ENCODE peak calls at places on chromosome 22, in ten cellular contexts. One of them, this sample, is unnamed.
A peak's percentile ranks its signal among the peaks of the same experiment; 100 is the strongest.

GRCh38 chr22:47204002-47204979 is 441.8 kb downstream of the TBC1D22A start:
- DNase-seq in caudate nucleus: no peak
- DNase-seq in kidney epithelial cell: no peak
- DNase-seq in psoas muscle: no peak
- DNase-seq in activated CD8-positive, alpha-beta memory T cell treated with anti-CD3 and anti-CD28 coated beads, Interleukin-2, amount 10 ng/mL, durations not matched to agents 7 days and 5 days: peak; percentile 31
- DNase-seq in NCI-H1694: no peak
- DNase-seq in NCI-H2171 treated with DMSO at 0.1 percent for 48 hours: no peak
- DNase-seq in left ventricle myocardium inferior: no peak
- DNase-seq in OCI-LY7: no peak
- DNase-seq in GM23338: no peak
- DNase-seq in this sample: no peak

GRCh38 chr22:48827904-48828555 is 999.6 kb downstream of the BRD1 start:
- DNase-seq in psoas muscle: no peak
- DNase-seq in activated CD8-positive, alpha-beta memory T cell treated with anti-CD3 and anti-CD28 coated beads, Interleukin-2, amount 10 ng/mL, durations not matched to agents 7 days and 5 days: no peak
- DNase-seq in left ventricle myocardium inferior: no peak
- DNase-seq in kidney epithelial cell: no peak
- DNase-seq in OCI-LY7: no peak
- DNase-seq in GM23338: no peak
- DNase-seq in caudate nucleus: no peak
- DNase-seq in NCI-H1694: no peak
- DNase-seq in NCI-H2171 treated with DMSO at 0.1 percent for 48 hours: no peak
- DNase-seq in this sample: no peak

GRCh38 chr22:45680932-45681700 is 9.5 kb downstream of the ATXN10 start:
- DNase-seq in kidney epithelial cell: no peak
- DNase-seq in activated CD8-positive, alpha-beta memory T cell treated with anti-CD3 and anti-CD28 coated beads, Interleukin-2, amount 10 ng/mL, durations not matched to agents 7 days and 5 days: no peak
- DNase-seq in NCI-H1694: no peak
- DNase-seq in NCI-H2171 treated with DMSO at 0.1 percent for 48 hours: no peak
- DNase-seq in GM23338: no peak
- DNase-seq in caudate nucleus: no peak
- DNase-seq in psoas muscle: no peak
- DNase-seq in left ventricle myocardium inferior: no peak
- DNase-seq in OCI-LY7: no peak
- DNase-seq in this sample: no peak

GRCh38 chr22:22923379-22923778 is 35.8 kb downstream of the IGLL5 start:
- DNase-seq in left ventricle myocardium inferior: no peak
- DNase-seq in NCI-H1694: no peak
- DNase-seq in NCI-H2171 treated with DMSO at 0.1 percent for 48 hours: no peak
- DNase-seq in kidney epithelial cell: no peak
- DNase-seq in OCI-LY7: no peak
- DNase-seq in psoas muscle: no peak
- DNase-seq in GM23338: no peak
- DNase-seq in activated CD8-positive, alpha-beta memory T cell treated with anti-CD3 and anti-CD28 coated beads, Interleukin-2, amount 10 ng/mL, durations not matched to agents 7 days and 5 days: no peak
- DNase-seq in caudate nucleus: no peak
- DNase-seq in this sample: no peak

GRCh38 chr22:32712644-32713355 is 88.7 kb upstream of the TIMP3 start:
- DNase-seq in psoas muscle: no peak
- DNase-seq in kidney epithelial cell: no peak
- DNase-seq in NCI-H1694: no peak
- DNase-seq in caudate nucleus: no peak
- DNase-seq in GM23338: no peak
- DNase-seq in left ventricle myocardium inferior: no peak
- DNase-seq in activated CD8-positive, alpha-beta memory T cell treated with anti-CD3 and anti-CD28 coated beads, Interleukin-2, amount 10 ng/mL, durations not matched to agents 7 days and 5 days: no peak
- DNase-seq in OCI-LY7: no peak
- DNase-seq in NCI-H2171 treated with DMSO at 0.1 percent for 48 hours: no peak
- DNase-seq in this sample: no peak

GRCh38 chr22:45656577-45656976 is 15.1 kb upstream of the ATXN10 start:
- DNase-seq in NCI-H1694: no peak
- DNase-seq in NCI-H2171 treated with DMSO at 0.1 percent for 48 hours: no peak
- DNase-seq in activated CD8-positive, alpha-beta memory T cell treated with anti-CD3 and anti-CD28 coated beads, Interleukin-2, amount 10 ng/mL, durations not matched to agents 7 days and 5 days: no peak
- DNase-seq in psoas muscle: no peak
- DNase-seq in GM23338: no peak
- DNase-seq in left ventricle myocardium inferior: no peak
- DNase-seq in kidney epithelial cell: no peak
- DNase-seq in OCI-LY7: no peak
- DNase-seq in caudate nucleus: no peak
- DNase-seq in this sample: no peak

GRCh38 chr22:17086750-17087149 is 1.9 kb downstream of the IL17RA start:
- DNase-seq in left ventricle myocardium inferior: no peak
- DNase-seq in GM23338: no peak
- DNase-seq in activated CD8-positive, alpha-beta memory T cell treated with anti-CD3 and anti-CD28 coated beads, Interleukin-2, amount 10 ng/mL, durations not matched to agents 7 days and 5 days: no peak
- DNase-seq in NCI-H1694: no peak
- DNase-seq in psoas muscle: no peak
- DNase-seq in kidney epithelial cell: no peak
- DNase-seq in NCI-H2171 treated with DMSO at 0.1 percent for 48 hours: no peak
- DNase-seq in caudate nucleus: no peak
- DNase-seq in OCI-LY7: peak; percentile 62
- DNase-seq in this sample: no peak

GRCh38 chr22:44456661-44457412 is 41.2 kb downstream of the RTL6 start:
- DNase-seq in caudate nucleus: no peak
- DNase-seq in NCI-H2171 treated with DMSO at 0.1 percent for 48 hours: no peak
- DNase-seq in kidney epithelial cell: no peak
- DNase-seq in left ventricle myocardium inferior: no peak
- DNase-seq in GM23338: no peak
- DNase-seq in NCI-H1694: no peak
- DNase-seq in activated CD8-positive, alpha-beta memory T cell treated with anti-CD3 and anti-CD28 coated beads, Interleukin-2, amount 10 ng/mL, durations not matched to agents 7 days and 5 days: no peak
- DNase-seq in OCI-LY7: no peak
- DNase-seq in psoas muscle: no peak
- DNase-seq in this sample: no peak

GRCh38 chr22:39666495-39666894 is 95.9 kb downstream of the CACNA1I start:
- DNase-seq in NCI-H2171 treated with DMSO at 0.1 percent for 48 hours: no peak
- DNase-seq in caudate nucleus: no peak
- DNase-seq in NCI-H1694: no peak
- DNase-seq in OCI-LY7: no peak
- DNase-seq in activated CD8-positive, alpha-beta memory T cell treated with anti-CD3 and anti-CD28 coated beads, Interleukin-2, amount 10 ng/mL, durations not matched to agents 7 days and 5 days: no peak
- DNase-seq in GM23338: no peak
- DNase-seq in kidney epithelial cell: no peak
- DNase-seq in psoas muscle: no peak
- DNase-seq in left ventricle myocardium inferior: no peak
- DNase-seq in this sample: no peak

GRCh38 chr22:25759825-25760231 is 17.8 kb downstream of the MYO18B start:
- DNase-seq in kidney epithelial cell: peak; percentile 92
- DNase-seq in psoas muscle: no peak
- DNase-seq in left ventricle myocardium inferior: no peak
- DNase-seq in OCI-LY7: no peak
- DNase-seq in caudate nucleus: no peak
- DNase-seq in GM23338: no peak
- DNase-seq in NCI-H1694: no peak
- DNase-seq in NCI-H2171 treated with DMSO at 0.1 percent for 48 hours: no peak
- DNase-seq in activated CD8-positive, alpha-beta memory T cell treated with anti-CD3 and anti-CD28 coated beads, Interleukin-2, amount 10 ng/mL, durations not matched to agents 7 days and 5 days: no peak
- DNase-seq in this sample: no peak

GRCh38 chr22:47435826-47436225 is 673.4 kb downstream of the TBC1D22A start:
- DNase-seq in OCI-LY7: no peak
- DNase-seq in NCI-H2171 treated with DMSO at 0.1 percent for 48 hours: no peak
- DNase-seq in left ventricle myocardium inferior: no peak
- DNase-seq in psoas muscle: no peak
- DNase-seq in GM23338: no peak
- DNase-seq in kidney epithelial cell: no peak
- DNase-seq in NCI-H1694: no peak
- DNase-seq in caudate nucleus: no peak
- DNase-seq in activated CD8-positive, alpha-beta memory T cell treated with anti-CD3 and anti-CD28 coated beads, Interleukin-2, amount 10 ng/mL, durations not matched to agents 7 days and 5 days: no peak
- DNase-seq in this sample: no peak

GRCh38 chr22:41725510-41726110 is 26.3 kb downstream of the MEI1 start:
- DNase-seq in kidney epithelial cell: no peak
- DNase-seq in OCI-LY7: no peak
- DNase-seq in psoas muscle: no peak
- DNase-seq in left ventricle myocardium inferior: no peak
- DNase-seq in activated CD8-positive, alpha-beta memory T cell treated with anti-CD3 and anti-CD28 coated beads, Interleukin-2, amount 10 ng/mL, durations not matched to agents 7 days and 5 days: no peak
- DNase-seq in caudate nucleus: no peak
- DNase-seq in GM23338: no peak
- DNase-seq in NCI-H1694: no peak
- DNase-seq in NCI-H2171 treated with DMSO at 0.1 percent for 48 hours: no peak
- DNase-seq in this sample: no peak

GRCh38 chr22:38754247-38755154 is 1.3 kb downstream of the SUN2 start:
- DNase-seq in OCI-LY7: peak; percentile 57
- DNase-seq in activated CD8-positive, alpha-beta memory T cell treated with anti-CD3 and anti-CD28 coated beads, Interleukin-2, amount 10 ng/mL, durations not matched to agents 7 days and 5 days: peak; percentile 58
- DNase-seq in kidney epithelial cell: no peak
- DNase-seq in GM23338: peak; percentile 84
- DNase-seq in NCI-H1694: peak; percentile 42
- DNase-seq in psoas muscle: peak; percentile 62
- DNase-seq in NCI-H2171 treated with DMSO at 0.1 percent for 48 hours: peak; percentile 71
- DNase-seq in caudate nucleus: peak; percentile 55
- DNase-seq in left ventricle myocardium inferior: peak; percentile 54
- DNase-seq in this sample: peak; percentile 71

GRCh38 chr22:31126128-31126868 is 3.5 kb downstream of the INPP5J start:
- DNase-seq in caudate nucleus: no peak
- DNase-seq in left ventricle myocardium inferior: no peak
- DNase-seq in GM23338: no peak
- DNase-seq in activated CD8-positive, alpha-beta memory T cell treated with anti-CD3 and anti-CD28 coated beads, Interleukin-2, amount 10 ng/mL, durations not matched to agents 7 days and 5 days: no peak
- DNase-seq in OCI-LY7: no peak
- DNase-seq in kidney epithelial cell: no peak
- DNase-seq in NCI-H1694: no peak
- DNase-seq in NCI-H2171 treated with DMSO at 0.1 percent for 48 hours: no peak
- DNase-seq in psoas muscle: no peak
- DNase-seq in this sample: no peak

GRCh38 chr22:42340695-42341383 is 70.4 kb upstream of the TCF20 start:
- DNase-seq in GM23338: peak; percentile 69
- DNase-seq in activated CD8-positive, alpha-beta memory T cell treated with anti-CD3 and anti-CD28 coated beads, Interleukin-2, amount 10 ng/mL, durations not matched to agents 7 days and 5 days: no peak
- DNase-seq in kidney epithelial cell: no peak
- DNase-seq in psoas muscle: no peak
- DNase-seq in left ventricle myocardium inferior: no peak
- DNase-seq in OCI-LY7: no peak
- DNase-seq in caudate nucleus: no peak
- DNase-seq in NCI-H1694: no peak
- DNase-seq in NCI-H2171 treated with DMSO at 0.1 percent for 48 hours: peak; percentile 77
- DNase-seq in this sample: no peak

GRCh38 chr22:37088108-37088605 is 21.4 kb downstream of the TMPRSS6 start:
- DNase-seq in kidney epithelial cell: no peak
- DNase-seq in left ventricle myocardium inferior: no peak
- DNase-seq in GM23338: no peak
- DNase-seq in caudate nucleus: no peak
- DNase-seq in NCI-H2171 treated with DMSO at 0.1 percent for 48 hours: peak; percentile 88
- DNase-seq in NCI-H1694: peak; percentile 63
- DNase-seq in activated CD8-positive, alpha-beta memory T cell treated with anti-CD3 and anti-CD28 coated beads, Interleukin-2, amount 10 ng/mL, durations not matched to agents 7 days and 5 days: no peak
- DNase-seq in psoas muscle: no peak
- DNase-seq in OCI-LY7: no peak
- DNase-seq in this sample: no peak

GRCh38 chr22:29205598-29206371 is at the start of gene EMID1:
- DNase-seq in caudate nucleus: no peak
- DNase-seq in GM23338: peak; percentile 67
- DNase-seq in activated CD8-positive, alpha-beta memory T cell treated with anti-CD3 and anti-CD28 coated beads, Interleukin-2, amount 10 ng/mL, durations not matched to agents 7 days and 5 days: no peak
- DNase-seq in NCI-H1694: no peak
- DNase-seq in kidney epithelial cell: no peak
- DNase-seq in psoas muscle: peak; percentile 37
- DNase-seq in NCI-H2171 treated with DMSO at 0.1 percent for 48 hours: peak; percentile 55
- DNase-seq in left ventricle myocardium inferior: peak; percentile 37
- DNase-seq in OCI-LY7: no peak
- DNase-seq in this sample: no peak

GRCh38 chr22:45008853-45009751 is 703 bp downstream of the PHF21B start:
- DNase-seq in NCI-H2171 treated with DMSO at 0.1 percent for 48 hours: peak; percentile 38
- DNase-seq in left ventricle myocardium inferior: no peak
- DNase-seq in kidney epithelial cell: no peak
- DNase-seq in activated CD8-positive, alpha-beta memory T cell treated with anti-CD3 and anti-CD28 coated beads, Interleukin-2, amount 10 ng/mL, durations not matched to agents 7 days and 5 days: no peak
- DNase-seq in caudate nucleus: no peak
- DNase-seq in psoas muscle: peak; percentile 15
- DNase-seq in GM23338: peak; percentile 39
- DNase-seq in NCI-H1694: peak; percentile 12
- DNase-seq in OCI-LY7: peak; percentile 21
- DNase-seq in this sample: no peak

GRCh38 chr22:19982991-19983578 is 33.5 kb downstream of the ARVCF start:
- DNase-seq in NCI-H1694: no peak
- DNase-seq in left ventricle myocardium inferior: no peak
- DNase-seq in NCI-H2171 treated with DMSO at 0.1 percent for 48 hours: no peak
- DNase-seq in kidney epithelial cell: no peak
- DNase-seq in caudate nucleus: no peak
- DNase-seq in psoas muscle: peak; percentile 62
- DNase-seq in OCI-LY7: no peak
- DNase-seq in GM23338: no peak
- DNase-seq in activated CD8-positive, alpha-beta memory T cell treated with anti-CD3 and anti-CD28 coated beads, Interleukin-2, amount 10 ng/mL, durations not matched to agents 7 days and 5 days: no peak
- DNase-seq in this sample: no peak

GRCh38 chr22:45935573-45935972 is 41.4 kb downstream of the WNT7B start:
- DNase-seq in psoas muscle: no peak
- DNase-seq in caudate nucleus: no peak
- DNase-seq in GM23338: no peak
- DNase-seq in NCI-H2171 treated with DMSO at 0.1 percent for 48 hours: no peak
- DNase-seq in kidney epithelial cell: no peak
- DNase-seq in NCI-H1694: no peak
- DNase-seq in OCI-LY7: no peak
- DNase-seq in activated CD8-positive, alpha-beta memory T cell treated with anti-CD3 and anti-CD28 coated beads, Interleukin-2, amount 10 ng/mL, durations not matched to agents 7 days and 5 days: no peak
- DNase-seq in left ventricle myocardium inferior: no peak
- DNase-seq in this sample: no peak

This sample was measured in DMS 273 treated with DMSO at 0.1 percent for 48 hours.